ENCODE peak calls at places on chromosomes 5 and 9, in six cellular contexts. One of them, this sample, is unnamed.

GRCh38 chr5:149170292-149170691 is 29.0 kb downstream of the ABLIM3 start:
- DNase-seq in AG09319: no peak
- DNase-seq in type B pancreatic cell: no peak
- DNase-seq in tibial artery: no peak
- DNase-seq in AG04450: no peak
- DNase-seq in astrocyte of the spinal cord: peak; percentile 38
- DNase-seq in this sample: no peak

GRCh38 chr5:18745591-18745987 is 1111.3 kb downstream of the TAF11L14 start:
- DNase-seq in AG09319: no peak
- DNase-seq in type B pancreatic cell: no peak
- DNase-seq in tibial artery: no peak
- DNase-seq in AG04450: no peak
- DNase-seq in astrocyte of the spinal cord: no peak
- DNase-seq in this sample: no peak

GRCh38 chr9:133768859-133769510 is 30.8 kb upstream of the SARDH start:
- DNase-seq in AG09319: no peak
- DNase-seq in type B pancreatic cell: peak; percentile 68
- DNase-seq in tibial artery: peak; percentile 59
- DNase-seq in AG04450: no peak
- DNase-seq in astrocyte of the spinal cord: no peak
- DNase-seq in this sample: peak; percentile 8

GRCh38 chr5:157816682-157817268 is 42.2 kb downstream of the CLINT1 start:
- DNase-seq in AG09319: no peak
- DNase-seq in type B pancreatic cell: no peak
- DNase-seq in tibial artery: no peak
- DNase-seq in AG04450: no peak
- DNase-seq in astrocyte of the spinal cord: peak; percentile 23
- DNase-seq in this sample: no peak

GRCh38 chr9:92234503-92234902 is 59.0 kb downstream of the IARS1 start:
- DNase-seq in AG09319: no peak
- DNase-seq in type B pancreatic cell: no peak
- DNase-seq in tibial artery: no peak
- DNase-seq in AG04450: no peak
- DNase-seq in astrocyte of the spinal cord: no peak
- DNase-seq in this sample: no peak

GRCh38 chr5:102858221-102858620 is 103.1 kb downstream of the PAM start:
- DNase-seq in AG09319: no peak
- DNase-seq in type B pancreatic cell: no peak
- DNase-seq in tibial artery: no peak
- DNase-seq in AG04450: no peak
- DNase-seq in astrocyte of the spinal cord: no peak
- DNase-seq in this sample: no peak

GRCh38 chr9:98767915-98768314 is 28.4 kb downstream of the ANKS6 start:
- DNase-seq in AG09319: no peak
- DNase-seq in type B pancreatic cell: no peak
- DNase-seq in tibial artery: no peak
- DNase-seq in AG04450: no peak
- DNase-seq in astrocyte of the spinal cord: no peak
- DNase-seq in this sample: no peak

GRCh38 chr5:991472-992267 is 16.9 kb upstream of the NKD2 start:
- DNase-seq in AG09319: no peak
- DNase-seq in type B pancreatic cell: no peak
- DNase-seq in tibial artery: peak; percentile 60
- DNase-seq in AG04450: no peak
- DNase-seq in astrocyte of the spinal cord: no peak
- DNase-seq in this sample: no peak

GRCh38 chr5:124748687-124749594 is 2.5 kb upstream of the ZNF608 start:
- DNase-seq in AG09319: peak; percentile 70
- DNase-seq in type B pancreatic cell: peak; percentile 77
- DNase-seq in tibial artery: peak; percentile 74
- DNase-seq in AG04450: peak; percentile 78
- DNase-seq in astrocyte of the spinal cord: peak; percentile 95
- DNase-seq in this sample: peak; percentile 58

GRCh38 chr5:179198865-179199645 is 138.9 kb downstream of the ZNF354C start:
- DNase-seq in AG09319: no peak
- DNase-seq in type B pancreatic cell: no peak
- DNase-seq in tibial artery: no peak
- DNase-seq in AG04450: no peak
- DNase-seq in astrocyte of the spinal cord: no peak
- DNase-seq in this sample: no peak

GRCh38 chr5:177389368-177390169 is 5.3 kb downstream of the SLC34A1 start:
- DNase-seq in AG09319: no peak
- DNase-seq in type B pancreatic cell: no peak
- DNase-seq in tibial artery: no peak
- DNase-seq in AG04450: peak; percentile 82
- DNase-seq in astrocyte of the spinal cord: peak; percentile 94
- DNase-seq in this sample: no peak

GRCh38 chr5:135662104-135662503 is 83.3 kb upstream of the CXCL14 start:
- DNase-seq in AG09319: no peak
- DNase-seq in type B pancreatic cell: no peak
- DNase-seq in tibial artery: no peak
- DNase-seq in AG04450: no peak
- DNase-seq in astrocyte of the spinal cord: peak; percentile 12
- DNase-seq in this sample: no peak

GRCh38 chr5:72171667-72172066 is 64.4 kb downstream of the MAP1B start:
- DNase-seq in AG09319: no peak
- DNase-seq in type B pancreatic cell: no peak
- DNase-seq in tibial artery: no peak
- DNase-seq in AG04450: no peak
- DNase-seq in astrocyte of the spinal cord: no peak
- DNase-seq in this sample: no peak

GRCh38 chr5:13944564-13945195 is at the start of gene DNAH5:
- DNase-seq in AG09319: no peak
- DNase-seq in type B pancreatic cell: no peak
- DNase-seq in tibial artery: no peak
- DNase-seq in AG04450: no peak
- DNase-seq in astrocyte of the spinal cord: peak; percentile 81
- DNase-seq in this sample: no peak

GRCh38 chr5:54993318-54993717 is 7.9 kb upstream of the ESM1 start:
- DNase-seq in AG09319: no peak
- DNase-seq in type B pancreatic cell: no peak
- DNase-seq in tibial artery: no peak
- DNase-seq in AG04450: no peak
- DNase-seq in astrocyte of the spinal cord: peak; percentile 50
- DNase-seq in this sample: no peak

GRCh38 chr5:169218176-169218575 is 82.8 kb downstream of the SLIT3 start:
- DNase-seq in AG09319: no peak
- DNase-seq in type B pancreatic cell: no peak
- DNase-seq in tibial artery: no peak
- DNase-seq in AG04450: no peak
- DNase-seq in astrocyte of the spinal cord: no peak
- DNase-seq in this sample: no peak

GRCh38 chr5:35213608-35214007 is 16.7 kb downstream of the PRLR start:
- DNase-seq in AG09319: no peak
- DNase-seq in type B pancreatic cell: no peak
- DNase-seq in tibial artery: no peak
- DNase-seq in AG04450: no peak
- DNase-seq in astrocyte of the spinal cord: peak; percentile 11
- DNase-seq in this sample: no peak

GRCh38 chr9:77974414-77974813 is 57.2 kb downstream of the GNAQ start:
- DNase-seq in AG09319: no peak
- DNase-seq in type B pancreatic cell: no peak
- DNase-seq in tibial artery: no peak
- DNase-seq in AG04450: no peak
- DNase-seq in astrocyte of the spinal cord: no peak
- DNase-seq in this sample: no peak

GRCh38 chr9:77975023-77975422 is 56.6 kb downstream of the GNAQ start:
- DNase-seq in AG09319: no peak
- DNase-seq in type B pancreatic cell: no peak
- DNase-seq in tibial artery: no peak
- DNase-seq in AG04450: no peak
- DNase-seq in astrocyte of the spinal cord: no peak
- DNase-seq in this sample: no peak

GRCh38 chr9:77978086-77978781 is 53.4 kb downstream of the GNAQ start:
- DNase-seq in AG09319: no peak
- DNase-seq in type B pancreatic cell: no peak
- DNase-seq in tibial artery: no peak
- DNase-seq in AG04450: no peak
- DNase-seq in astrocyte of the spinal cord: no peak
- DNase-seq in this sample: no peak

GRCh38 chr9:77980622-77981021 is 51.0 kb downstream of the GNAQ start:
- DNase-seq in AG09319: no peak
- DNase-seq in type B pancreatic cell: no peak
- DNase-seq in tibial artery: no peak
- DNase-seq in AG04450: no peak
- DNase-seq in astrocyte of the spinal cord: peak; percentile 45
- DNase-seq in this sample: no peak

GRCh38 chr9:77977210-77977611 is 54.4 kb downstream of the GNAQ start:
- DNase-seq in AG09319: no peak
- DNase-seq in type B pancreatic cell: no peak
- DNase-seq in tibial artery: peak; percentile 79
- DNase-seq in AG04450: no peak
- DNase-seq in astrocyte of the spinal cord: peak; percentile 86
- DNase-seq in this sample: no peak
- TF ChIP-seq CTCF in AG09319: peak; percentile 31
- TF ChIP-seq CTCF in type B pancreatic cell: peak; percentile 68
- TF ChIP-seq CTCF in tibial artery: peak; percentile 22
- TF ChIP-seq CTCF in AG04450: peak; percentile 51
- TF ChIP-seq CTCF in astrocyte of the spinal cord: peak; percentile 70
- TF ChIP-seq CTCF in this sample: peak; percentile 44

GRCh38 chr9:112093875-112094227 is 81.2 kb downstream of the SUSD1 start:
- DNase-seq in AG09319: no peak
- DNase-seq in type B pancreatic cell: no peak
- DNase-seq in tibial artery: no peak
- DNase-seq in AG04450: no peak
- DNase-seq in astrocyte of the spinal cord: no peak
- DNase-seq in this sample: no peak

GRCh38 chr9:112094948-112095779 is 79.9 kb downstream of the SUSD1 start:
- DNase-seq in AG09319: no peak
- DNase-seq in type B pancreatic cell: no peak
- DNase-seq in tibial artery: no peak
- DNase-seq in AG04450: no peak
- DNase-seq in astrocyte of the spinal cord: no peak
- DNase-seq in this sample: no peak

GRCh38 chr9:112093147-112093874 is 81.8 kb downstream of the SUSD1 start:
- DNase-seq in AG09319: no peak
- DNase-seq in type B pancreatic cell: no peak
- DNase-seq in tibial artery: no peak
- DNase-seq in AG04450: no peak
- DNase-seq in astrocyte of the spinal cord: no peak
- DNase-seq in this sample: no peak

GRCh38 chr9:112094240-112094639 is 80.9 kb downstream of the SUSD1 start:
- DNase-seq in AG09319: no peak
- DNase-seq in type B pancreatic cell: no peak
- DNase-seq in tibial artery: no peak
- DNase-seq in AG04450: no peak
- DNase-seq in astrocyte of the spinal cord: no peak
- DNase-seq in this sample: no peak

DNA sequence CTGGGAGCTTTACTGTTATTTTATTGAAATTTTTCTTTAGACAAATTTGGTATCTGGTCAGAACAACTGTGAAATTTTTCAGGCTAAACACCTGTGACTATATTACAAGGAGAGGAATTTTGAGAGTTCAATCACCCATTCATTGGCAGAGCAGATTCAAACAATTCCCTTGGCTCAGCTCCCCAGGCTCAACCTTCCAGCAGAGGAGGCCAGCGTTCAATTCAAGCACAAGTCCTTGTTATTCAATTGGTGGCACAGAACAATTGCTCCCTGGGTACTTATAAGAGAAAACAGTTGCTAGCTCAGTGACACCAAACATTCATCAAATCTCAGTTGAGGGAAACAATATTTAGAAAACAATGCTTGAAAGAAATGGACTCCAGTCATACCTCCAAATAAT is 83.3 kb downstream of the SUSD1 start:
- DNase-seq in AG09319: no peak
- DNase-seq in type B pancreatic cell: no peak
- DNase-seq in tibial artery: no peak
- DNase-seq in AG04450: no peak
- DNase-seq in astrocyte of the spinal cord: peak; percentile 19
- DNase-seq in this sample: no peak
- TF ChIP-seq CTCF in AG09319: peak; percentile 49
- TF ChIP-seq CTCF in type B pancreatic cell: peak; percentile 48
- TF ChIP-seq CTCF in tibial artery: no peak
- TF ChIP-seq CTCF in AG04450: peak; percentile 48
- TF ChIP-seq CTCF in astrocyte of the spinal cord: peak; percentile 58
- TF ChIP-seq CTCF in this sample: no peak

DNA sequence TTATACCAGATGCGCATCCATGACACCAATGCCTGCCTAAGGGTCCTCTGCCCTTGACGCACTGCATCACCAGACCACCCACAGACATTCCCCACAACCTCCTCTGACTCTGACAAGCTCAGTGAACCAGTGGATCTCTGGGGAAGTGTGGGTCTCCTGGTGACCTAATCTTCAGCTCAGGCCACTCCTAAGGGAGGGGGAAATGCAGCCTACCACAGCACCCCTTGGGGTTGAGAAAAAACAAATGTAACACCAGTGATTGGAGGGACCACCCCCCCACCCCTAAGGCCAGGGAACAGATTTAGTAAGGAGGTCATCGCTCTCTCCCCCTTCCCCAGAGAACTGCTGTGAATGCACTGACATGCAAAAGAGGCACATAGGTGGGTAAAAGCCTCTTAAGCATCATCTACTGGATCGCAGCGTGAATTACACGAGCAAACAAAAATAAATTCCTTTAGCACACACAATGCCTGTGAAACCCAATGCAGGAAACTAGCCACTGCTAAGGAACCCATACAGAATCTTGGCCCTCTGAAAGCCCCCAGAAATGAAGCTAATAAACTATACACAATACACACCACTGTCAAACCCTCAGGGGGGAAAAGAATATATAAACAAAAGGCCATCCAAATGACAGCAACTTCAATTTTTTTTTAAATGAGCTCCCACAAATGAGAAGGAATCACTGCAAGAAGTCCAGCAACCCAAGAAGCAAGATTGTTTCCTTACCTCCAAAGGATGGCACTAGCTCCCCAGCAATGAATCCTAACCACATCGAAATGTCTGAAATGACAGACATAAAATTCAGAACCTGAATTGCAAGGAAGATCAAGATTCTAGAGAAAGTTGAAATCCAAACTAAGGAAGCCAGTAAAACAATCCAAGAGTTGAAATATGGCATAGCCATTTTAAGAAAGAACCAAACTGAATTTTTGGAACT is 513.7 kb upstream of the PTGER4 start:
- DNase-seq in AG09319: no peak
- DNase-seq in type B pancreatic cell: no peak
- DNase-seq in tibial artery: no peak
- DNase-seq in AG04450: no peak
- DNase-seq in astrocyte of the spinal cord: peak; percentile 38
- DNase-seq in this sample: no peak
- TF ChIP-seq CTCF in AG09319: peak; percentile 11
- TF ChIP-seq CTCF in type B pancreatic cell: no peak
- TF ChIP-seq CTCF in tibial artery: no peak
- TF ChIP-seq CTCF in AG04450: peak; percentile 13
- TF ChIP-seq CTCF in astrocyte of the spinal cord: peak; percentile 19
- TF ChIP-seq CTCF in this sample: no peak

DNA sequence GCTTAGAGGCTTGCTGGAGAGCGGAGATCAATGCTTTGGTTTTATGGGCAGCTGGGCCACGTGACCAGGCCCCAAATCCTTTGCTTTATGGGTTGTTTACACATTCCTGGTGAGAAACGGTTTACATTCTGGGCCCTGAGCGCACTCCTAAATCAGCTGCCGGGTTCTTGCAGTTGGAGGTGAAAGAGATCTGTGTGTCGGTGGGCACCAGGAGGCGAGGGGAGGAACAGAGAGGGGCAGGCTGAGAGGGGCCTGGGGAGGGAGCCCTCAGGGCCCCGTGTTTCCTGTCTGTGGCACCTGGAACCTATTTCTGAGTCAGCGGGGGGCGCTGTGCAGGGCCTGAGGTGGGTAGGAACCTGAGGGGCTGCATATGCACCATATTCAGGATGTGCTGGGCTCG is 63.5 kb upstream of the HAND1 start:
- DNase-seq in AG09319: no peak
- DNase-seq in type B pancreatic cell: no peak
- DNase-seq in tibial artery: no peak
- DNase-seq in AG04450: no peak
- DNase-seq in astrocyte of the spinal cord: no peak
- DNase-seq in this sample: no peak
- TF ChIP-seq CTCF in AG09319: no peak
- TF ChIP-seq CTCF in type B pancreatic cell: no peak
- TF ChIP-seq CTCF in tibial artery: no peak
- TF ChIP-seq CTCF in AG04450: no peak
- TF ChIP-seq CTCF in astrocyte of the spinal cord: no peak
- TF ChIP-seq CTCF in this sample: no peak

This sample was measured in progenitor cell of endocrine pancreas.